ENCODE peak calls at places on chromosomes 3 and 15, in six cellular contexts. H, P, Z, T, R and Y are unnamed samples.

GRCh38 chr15:98843844-98844243 is 163.7 kb downstream of the PGPEP1L start:
- DNase-seq in Z (no peak), P (no peak), R (no peak), T (no peak), H (no peak), Y (no peak)

GRCh38 chr3:127831723-127832172 is 9.4 kb upstream of the MGLL start:
- DNase-seq in H (peak), R (peak), T (peak), P (peak), Z (peak), Y (peak)

GRCh38 chr3:76997733-76998132 is 42.2 kb upstream of the ROBO2 start:
- DNase-seq in T (no peak), Z (peak), H (peak), R (no peak), P (no peak), Y (no peak)

GRCh38 chr3:21449738-21450137 is 301.3 kb downstream of the ZNF385D start:
- DNase-seq in H (no peak), T (no peak), P (no peak), R (no peak), Z (no peak), Y (no peak)

GRCh38 chr3:25021816-25022215 is 406.2 kb upstream of the RARB start:
- DNase-seq in P (no peak), T (peak), Z (peak), H (peak), R (no peak), Y (no peak)

GRCh38 chr3:169390741-169391300 is 272.7 kb downstream of the MECOM start:
- DNase-seq in H (no peak), T (peak), R (no peak), Z (no peak), P (no peak), Y (no peak)

GRCh38 chr15:78951841-78952238 is 7.0 kb upstream of the CTSH start:
- DNase-seq in Z (peak), P (no peak), H (no peak), R (no peak), T (peak), Y (no peak)

GRCh38 chr15:76340198-76340801 is 3.7 kb downstream of the ISL2 start:
- DNase-seq in Z (no peak), R (no peak), T (peak), P (peak), H (peak), Y (peak)

GRCh38 chr3:128372281-128372680 is 94.4 kb downstream of the DNAJB8 start:
- DNase-seq in R (no peak), T (no peak), H (no peak), Z (no peak), P (no peak), Y (peak)

GRCh38 chr15:89383635-89384604 is 49.3 kb upstream of the POLG start:
- DNase-seq in H (peak), P (no peak), T (peak), Z (peak), R (peak), Y (no peak)

GRCh38 chr15:65211157-65211982 is at the start of gene CILP:
- DNase-seq in H (peak), P (peak), R (peak), Z (peak), T (peak), Y (no peak)

GRCh38 chr3:173970206-173970605 is 572.7 kb downstream of the NLGN1 start:
- DNase-seq in Z (no peak), P (no peak), H (no peak), T (no peak), R (no peak), Y (no peak)

GRCh38 chr3:100209948-100210776 is 50.6 kb upstream of the TBC1D23 start:
- DNase-seq in T (peak), P (no peak), Z (peak), H (peak), R (no peak), Y (no peak)

GRCh38 chr3:62084558-62084957 is 288.8 kb downstream of the FEZF2 start:
- DNase-seq in Z (peak), R (no peak), P (no peak), H (no peak), T (no peak), Y (no peak)

GRCh38 chr3:75260-75659 is 121.3 kb upstream of the CHL1 start:
- DNase-seq in T (peak), R (no peak), Z (no peak), P (no peak), H (peak), Y (no peak)

GRCh38 chr15:73650387-73651126 is 17.4 kb upstream of the NPTN start:
- DNase-seq in H (peak), P (no peak), Z (peak), T (peak), R (no peak), Y (peak)

GRCh38 chr3:156682491-156682890 is 8.1 kb downstream of the TIPARP start:
- DNase-seq in Z (peak), P (no peak), H (no peak), R (no peak), T (no peak), Y (no peak)

GRCh38 chr3:166263460-166263859 is 426.2 kb upstream of the BCHE start:
- DNase-seq in P (no peak), Z (no peak), R (no peak), T (no peak), H (no peak), Y (no peak)

GRCh38 chr15:63881431-63881830 is 47.7 kb upstream of the HERC1 start:
- DNase-seq in H (no peak), P (no peak), T (no peak), R (no peak), Z (no peak), Y (no peak)

GRCh38 chr3:10982782-10983181 is 9.8 kb upstream of the SLC6A1 start:
- DNase-seq in R (no peak), Z (no peak), P (no peak), H (no peak), T (no peak), Y (no peak)

GRCh38 chr3:10981961-10982360 is 10.6 kb upstream of the SLC6A1 start:
- DNase-seq in P (no peak), T (peak), R (no peak), Z (no peak), H (peak), Y (no peak)

GRCh38 chr3:10978956-10979355 is 13.6 kb upstream of the SLC6A1 start:
- DNase-seq in Z (no peak), H (no peak), T (no peak), P (no peak), R (no peak), Y (no peak)

GRCh38 chr3:10980216-10980799 is 12.2 kb upstream of the SLC6A1 start:
- DNase-seq in Z (no peak), P (no peak), R (no peak), H (no peak), T (no peak), Y (no peak)

DNA sequence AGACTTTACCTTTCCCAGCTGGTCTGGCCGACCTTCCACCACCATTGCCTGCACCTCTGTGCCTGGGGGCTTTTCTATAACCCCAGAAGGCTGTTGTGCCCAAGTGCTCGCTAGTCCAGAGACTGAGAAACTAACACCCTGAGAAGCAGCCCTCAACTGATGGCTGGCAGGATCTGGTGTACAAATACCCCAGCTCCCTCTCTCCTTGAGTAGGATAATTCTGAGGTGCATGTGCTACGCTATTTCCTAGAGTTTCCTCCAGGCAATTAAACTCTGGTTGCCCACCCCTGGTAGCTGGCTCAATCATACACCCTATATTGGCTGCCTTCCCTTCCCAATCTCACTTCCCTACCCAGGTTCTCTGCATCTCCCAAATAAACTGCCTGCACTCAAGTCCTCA is 11.5 kb upstream of the SLC6A1 start:
- DNase-seq in P (no peak), R (no peak), T (no peak), H (no peak), Z (no peak), Y (no peak)
- TF ChIP-seq CTCF in P (no peak), R (no peak), T (no peak), H (no peak), Z (no peak), Y (no peak)

GRCh38 chr3:45321607-45322391 is 66.6 kb upstream of the LARS2 start:
- DNase-seq in T (no peak), H (no peak), Z (no peak), R (no peak), P (no peak), Y (peak)
- TF ChIP-seq CTCF in T (no peak), H (no peak), Z (no peak), R (no peak), P (no peak), Y (no peak)

GRCh38 chr15:56608140-56608778 is 125.0 kb downstream of the ZNF280D start:
- DNase-seq in P (no peak), R (no peak), T (no peak), Z (peak), H (no peak), Y (peak)

GRCh38 chr15:56616551-56616950 is 116.8 kb downstream of the ZNF280D start:
- DNase-seq in R (no peak), T (no peak), Z (no peak), H (no peak), P (no peak), Y (no peak)

GRCh38 chr15:56608993-56609392 is 124.3 kb downstream of the ZNF280D start:
- DNase-seq in R (no peak), Z (no peak), H (no peak), P (no peak), T (no peak), Y (no peak)

GRCh38 chr15:56617628-56618027 is 115.7 kb downstream of the ZNF280D start:
- DNase-seq in R (no peak), T (no peak), H (no peak), Z (no peak), P (no peak), Y (no peak)

GRCh38 chr15:56613826-56614225 is 119.5 kb downstream of the ZNF280D start:
- DNase-seq in R (no peak), H (no peak), P (no peak), Z (no peak), T (no peak), Y (peak)
- TF ChIP-seq CTCF in R (no peak), H (no peak), P (no peak), Z (no peak), T (no peak), Y (no peak)

GRCh38 chr3:31974454-31974853 is 6.6 kb downstream of the OSBPL10 start:
- DNase-seq in H (peak), T (peak), Z (peak), P (no peak), R (no peak), Y (no peak)
- TF ChIP-seq CTCF in H (no peak), T (no peak), Z (no peak), P (no peak), R (no peak), Y (no peak)

GRCh38 chr3:9891072-9891622 is 737 bp downstream of the JAGN1 start:
- DNase-seq in R (no peak), T (no peak), P (no peak), Z (no peak), H (no peak), Y (no peak)

GRCh38 chr3:9889405-9889804 is 1.0 kb upstream of the JAGN1 start:
- DNase-seq in Z (no peak), P (no peak), T (no peak), R (no peak), H (no peak), Y (no peak)

GRCh38 chr3:9888540-9888939 is 1.9 kb upstream of the JAGN1 start:
- DNase-seq in P (no peak), T (no peak), Z (no peak), R (no peak), H (no peak), Y (no peak)

GRCh38 chr3:9887478-9887877 is 2.9 kb upstream of the JAGN1 start:
- DNase-seq in P (no peak), H (no peak), R (no peak), Z (no peak), T (no peak), Y (no peak)

GRCh38 chr3:9890249-9891071 is at the start of gene JAGN1:
- DNase-seq in P (peak), R (peak), Z (peak), H (peak), T (peak), Y (peak)
- TF ChIP-seq CTCF in P (no peak), R (peak), Z (no peak), H (no peak), T (no peak), Y (no peak)

DNA sequence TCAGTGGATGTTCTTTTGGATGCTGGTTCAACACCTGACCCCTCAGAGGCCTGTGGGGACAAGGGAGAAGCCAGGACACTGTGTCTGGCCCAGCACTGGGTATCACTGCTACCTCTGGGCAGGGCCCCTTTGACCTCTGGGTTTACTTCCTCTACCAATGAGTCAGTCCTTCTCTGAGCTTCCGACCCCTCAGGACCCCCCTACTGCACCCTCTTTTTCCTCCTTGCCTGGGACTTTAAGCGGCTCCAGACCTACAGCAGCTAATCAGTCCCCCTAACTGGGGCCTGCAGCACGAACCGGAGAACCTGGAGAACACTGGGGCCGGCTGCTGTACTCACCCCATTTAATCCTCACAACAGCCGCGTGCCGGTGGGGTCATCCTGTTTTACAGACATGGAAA is 3.8 kb downstream of the CHST14 start:
- DNase-seq in R (no peak), Z (no peak), H (no peak), T (no peak), P (no peak), Y (no peak)
- TF ChIP-seq CTCF in R (no peak), Z (no peak), H (no peak), T (no peak), P (no peak), Y (no peak)